ENCODE peak calls at places on chromosomes 5 and 9, in eight cellular contexts. D, P, I, Q, A, G, L and X are unnamed samples.

GRCh38 chr5:11785771-11786342 is 118.4 kb downstream of the CTNND2 start:
- DNase-seq in D (no peak), P (no peak), I (no peak), Q (no peak), A (no peak), G (peak), L (no peak), X (no peak)

GRCh38 chr5:37308796-37309195 is 59.6 kb upstream of the CPLANE1 start:
- DNase-seq in D (no peak), P (no peak), I (no peak), Q (no peak), A (no peak), G (no peak), L (no peak), X (no peak)

GRCh38 chr9:4238522-4238921 is 61.3 kb downstream of the GLIS3 start:
- DNase-seq in D (no peak), P (no peak), I (no peak), Q (no peak), A (no peak), G (no peak), L (no peak), X (no peak)

GRCh38 chr5:87156631-87157030 is 111.1 kb upstream of the RASA1 start:
- DNase-seq in D (no peak), P (no peak), I (no peak), Q (no peak), A (no peak), G (no peak), L (no peak), X (no peak)

GRCh38 chr5:175470756-175471155 is 7.6 kb upstream of the SFXN1 start:
- DNase-seq in D (no peak), P (no peak), I (no peak), Q (no peak), A (no peak), G (no peak), L (no peak), X (peak)

GRCh38 chr5:155128786-155129512 is 115.4 kb downstream of the KIF4B start:
- DNase-seq in D (no peak), P (no peak), I (no peak), Q (no peak), A (no peak), G (no peak), L (no peak), X (no peak)

GRCh38 chr5:14735944-14736343 is 71.4 kb downstream of the OTULIN start:
- DNase-seq in D (no peak), P (no peak), I (no peak), Q (no peak), A (no peak), G (no peak), L (no peak), X (peak)

GRCh38 chr5:114412509-114413171 is 50.8 kb downstream of the KCNN2 start:
- DNase-seq in D (no peak), P (no peak), I (no peak), Q (no peak), A (no peak), G (no peak), L (no peak), X (peak)

GRCh38 chr5:115472601-115473000 is 72.0 kb downstream of the FEM1C start:
- DNase-seq in D (peak), P (no peak), I (no peak), Q (no peak), A (no peak), G (no peak), L (no peak), X (no peak)

GRCh38 chr9:136539427-136540412 is 6.1 kb downstream of the NOTCH1 start:
- DNase-seq in D (peak), P (peak), I (peak), Q (peak), A (peak), G (peak), L (peak), X (no peak)

GRCh38 chr5:132446621-132447020 is 44.0 kb downstream of the IRF1 start:
- DNase-seq in D (no peak), P (no peak), I (peak), Q (no peak), A (no peak), G (peak), L (peak), X (peak)

GRCh38 chr5:42495908-42496307 is 72.7 kb downstream of the GHR start:
- DNase-seq in D (no peak), P (no peak), I (no peak), Q (no peak), A (no peak), G (no peak), L (no peak), X (no peak)

GRCh38 chr5:119158144-119158543 is 87.3 kb downstream of the DMXL1 start:
- DNase-seq in D (no peak), P (no peak), I (no peak), Q (no peak), A (no peak), G (no peak), L (no peak), X (no peak)

GRCh38 chr9:123658792-123659191 is 271.1 kb downstream of the DENND1A start:
- DNase-seq in D (no peak), P (no peak), I (no peak), Q (no peak), A (no peak), G (no peak), L (no peak), X (no peak)

GRCh38 chr9:123816817-123817472 is 113.0 kb downstream of the DENND1A start:
- DNase-seq in D (no peak), P (no peak), I (no peak), Q (no peak), A (no peak), G (no peak), L (no peak), X (no peak)

GRCh38 chr5:96968074-96968473 is 32.2 kb downstream of the LNPEP start:
- DNase-seq in D (no peak), P (no peak), I (no peak), Q (no peak), A (no peak), G (no peak), L (no peak), X (no peak)

GRCh38 chr5:142391031-142391872 is 66.4 kb upstream of the SPRY4 start:
- DNase-seq in D (no peak), P (no peak), I (no peak), Q (no peak), A (no peak), G (no peak), L (no peak), X (no peak)

GRCh38 chr9:93062364-93062763 is 3.9 kb downstream of the SUSD3 start:
- DNase-seq in D (no peak), P (no peak), I (no peak), Q (no peak), A (no peak), G (no peak), L (peak), X (no peak)

GRCh38 chr5:3818612-3819011 is 223.0 kb downstream of the IRX1 start:
- DNase-seq in D (no peak), P (no peak), I (no peak), Q (no peak), A (no peak), G (no peak), L (no peak), X (no peak)